ENCODE peak calls at places on chromosomes 11 and 22, in four cellular contexts. P, O, Q and S are unnamed samples.

GRCh38 chr22:32650553-32651345 is 150.8 kb upstream of the TIMP3 start:
- DNase-seq in P (peak), O (no peak), Q (no peak), S (no peak)

GRCh38 chr11:62726156-62727006 is 876 bp downstream of the HNRNPUL2 start:
- DNase-seq in P (no peak), O (no peak), Q (no peak), S (no peak)

GRCh38 chr11:44621784-44622183 is 56.3 kb downstream of the CD82 start:
- DNase-seq in P (no peak), O (no peak), Q (no peak), S (no peak)

GRCh38 chr11:112961751-112962747 is 829 bp downstream of the NCAM1 start:
- DNase-seq in P (peak), O (no peak), Q (no peak), S (no peak)

GRCh38 chr11:68164437-68164836 is 43.2 kb upstream of the CHKA start:
- DNase-seq in P (peak), O (no peak), Q (peak), S (peak)

GRCh38 chr22:44102121-44102520 is 78.0 kb downstream of the PARVB start:
- DNase-seq in P (no peak), O (no peak), Q (no peak), S (no peak)

GRCh38 chr11:125441648-125442410 is 54.2 kb downstream of the FEZ1 start:
- DNase-seq in P (no peak), O (no peak), Q (no peak), S (no peak)

GRCh38 chr11:41461057-41461681 is 1.7 kb upstream of the LRRC4C start:
- DNase-seq in P (peak), O (no peak), Q (peak), S (peak)

GRCh38 chr11:3820971-3821370 is 12.6 kb downstream of the PGAP2 start:
- DNase-seq in P (no peak), O (no peak), Q (no peak), S (no peak)

GRCh38 chr11:58844600-58844999 is at the start of gene GLYATL2:
- DNase-seq in P (no peak), O (no peak), Q (no peak), S (no peak)

GRCh38 chr22:37951305-37951704 is 2.1 kb downstream of the C22orf23 start:
- DNase-seq in P (peak), O (no peak), Q (peak), S (no peak)

GRCh38 chr11:58786693-58787092 is 55.0 kb upstream of the GLYAT start:
- DNase-seq in P (no peak), O (no peak), Q (peak), S (no peak)

GRCh38 chr11:45901646-45902045 is 5.4 kb downstream of the FREY1 start:
- DNase-seq in P (no peak), O (no peak), Q (no peak), S (no peak)

GRCh38 chr22:23068096-23068831 is 2.1 kb upstream of the GNAZ start:
- DNase-seq in P (no peak), O (no peak), Q (no peak), S (no peak)

GRCh38 chr11:88313441-88313840 is 24.1 kb downstream of the CTSC start:
- DNase-seq in P (peak), O (no peak), Q (peak), S (no peak)

GRCh38 chr11:57638811-57639320 is 10.8 kb downstream of the YPEL4 start:
- DNase-seq in P (peak), O (no peak), Q (no peak), S (no peak)

GRCh38 chr11:17169876-17170275 is 37.9 kb downstream of the PIK3C2A start:
- DNase-seq in P (no peak), O (no peak), Q (no peak), S (no peak)

GRCh38 chr11:107040447-107041444 is 22.5 kb upstream of the GUCY1A2 start:
- DNase-seq in P (peak), O (no peak), Q (peak), S (peak)

GRCh38 chr22:16131918-16132317 is 442.1 kb downstream of the POTEH start:
- DNase-seq in P (no peak), O (no peak), Q (no peak), S (no peak)

GRCh38 chr22:26770624-26771023 is 113.2 kb downstream of the MIAT start:
- DNase-seq in P (peak), O (no peak), Q (no peak), S (peak)

GRCh38 chr11:2844116-2844515 is 41.5 kb downstream of the CDKN1C start:
- DNase-seq in P (no peak), O (no peak), Q (peak), S (no peak)

GRCh38 chr22:31659246-31659645 is 2.8 kb downstream of the PISD start:
- DNase-seq in P (no peak), O (no peak), Q (peak), S (no peak)